ENCODE peak calls at places on chromosomes 16 and 17, in five cellular contexts. C, Q, S, O and P are unnamed samples.

GRCh38 chr17:45009676-45010467 is 41.6 kb downstream of the DCAKD start:
- DNase-seq in C (no peak), Q (no peak), S (no peak), O (no peak), P (no peak)

GRCh38 chr17:29176500-29177351 is 3.5 kb downstream of the MYO18A start:
- DNase-seq in C (no peak), Q (peak; percentile 82), S (peak; percentile 43), O (no peak), P (peak; percentile 53)

GRCh38 chr17:31291820-31292219 is 5.2 kb downstream of the OMG start:
- DNase-seq in C (no peak), Q (no peak), S (peak; percentile 14), O (no peak), P (no peak)

GRCh38 chr16:54244061-54244886 is 42.3 kb downstream of the IRX3 start:
- DNase-seq in C (no peak), Q (peak; percentile 78), S (no peak), O (no peak), P (no peak)

GRCh38 chr16:19948186-19949104 is 63.8 kb upstream of the GPRC5B start:
- DNase-seq in C (no peak), Q (no peak), S (no peak), O (no peak), P (no peak)

GRCh38 chr16:67943619-67944503 is at the start of gene LCAT:
- DNase-seq in C (peak; percentile 64), Q (no peak), S (no peak), O (no peak), P (no peak)

GRCh38 chr16:66399930-66400329 is 27.2 kb upstream of the BEAN1 start:
- DNase-seq in C (no peak), Q (no peak), S (no peak), O (no peak), P (peak; percentile 71)

GRCh38 chr16:60929-61878 is 7.6 kb downstream of the SNRNP25 start:
- DNase-seq in C (no peak), Q (no peak), S (no peak), O (no peak), P (no peak)

GRCh38 chr16:29815032-29815721 is 775 bp upstream of the PAGR1 start:
- DNase-seq in C (no peak), Q (no peak), S (no peak), O (no peak), P (no peak)

GRCh38 chr17:81648707-81649085 is 7.6 kb downstream of the PDE6G start:
- DNase-seq in C (no peak), Q (no peak), S (no peak), O (no peak), P (no peak)

GRCh38 chr17:28258347-28258887 is 60.6 kb upstream of the TMEM97 start:
- DNase-seq in C (no peak), Q (no peak), S (no peak), O (no peak), P (no peak)

GRCh38 chr16:6206080-6206479 is 1108.5 kb upstream of the EEF2KMT start:
- DNase-seq in C (no peak), Q (no peak), S (no peak), O (no peak), P (no peak)

GRCh38 chr17:49707246-49707607 is 537 bp downstream of the SLC35B1 start:
- DNase-seq in C (no peak), Q (no peak), S (no peak), O (no peak), P (no peak)

GRCh38 chr16:872436-873242 is 72.1 kb upstream of the GNG13 start:
- DNase-seq in C (no peak), Q (no peak), S (no peak), O (no peak), P (no peak)

GRCh38 chr17:15510361-15510760 is 42.9 kb upstream of the CDRT4 start:
- DNase-seq in C (no peak), Q (no peak), S (peak; percentile 83), O (no peak), P (no peak)

GRCh38 chr17:36946726-36947091 is 2.0 kb upstream of the AATF start:
- DNase-seq in C (no peak), Q (no peak), S (no peak), O (no peak), P (no peak)

GRCh38 chr17:7712111-7712771 is 5.3 kb upstream of the DNAH2 start:
- DNase-seq in C (no peak), Q (no peak), S (no peak), O (no peak), P (peak; percentile 70)

GRCh38 chr17:40909351-40909750 is 24.3 kb upstream of the KRT20 start:
- DNase-seq in C (peak; percentile 67), Q (peak; percentile 82), S (peak; percentile 98), O (peak; percentile 91), P (peak; percentile 71)

GRCh38 chr17:39920218-39921210 is 2.1 kb upstream of the GSDMB start:
- DNase-seq in C (no peak), Q (no peak), S (no peak), O (no peak), P (peak; percentile 67)

GRCh38 chr16:69084301-69084700 is 21.2 kb upstream of the HAS3 start:
- DNase-seq in C (no peak), Q (no peak), S (peak; percentile 53), O (no peak), P (no peak)

GRCh38 chr16:52548261-52549010 is 1.5 kb upstream of the TOX3 start:
- DNase-seq in C (no peak), Q (no peak), S (no peak), O (no peak), P (peak; percentile 27)

GRCh38 chr17:43714338-43715149 is 44.0 kb downstream of the SOST start:
- DNase-seq in C (no peak), Q (no peak), S (peak; percentile 53), O (no peak), P (no peak)

GRCh38 chr17:373616-374225 is 21.1 kb upstream of the RPH3AL start:
- DNase-seq in C (no peak), Q (no peak), S (no peak), O (no peak), P (no peak)
- TF ChIP-seq CTCF in C (no peak), Q (no peak), S (no peak), O (no peak), P (no peak)

GRCh38 chr16:70644763-70645597 is 1.4 kb upstream of the IL34 start:
- DNase-seq in C (no peak), Q (no peak), S (no peak), O (no peak), P (no peak)

GRCh38 chr16:70634861-70635260 is 11.5 kb upstream of the IL34 start:
- DNase-seq in C (no peak), Q (no peak), S (peak; percentile 63), O (no peak), P (no peak)

GRCh38 chr16:70635356-70636016 is 10.9 kb upstream of the IL34 start:
- DNase-seq in C (peak; percentile 58), Q (no peak), S (peak; percentile 84), O (peak; percentile 19), P (no peak)

GRCh38 chr16:70642633-70643032 is 3.7 kb upstream of the IL34 start:
- DNase-seq in C (no peak), Q (no peak), S (no peak), O (no peak), P (no peak)

GRCh38 chr16:70638814-70639792 is 7.3 kb upstream of the IL34 start:
- DNase-seq in C (no peak), Q (no peak), S (peak; percentile 87), O (no peak), P (no peak)
- TF ChIP-seq CTCF in C (no peak), Q (no peak), S (no peak), O (no peak), P (no peak)

GRCh38 chr16:17431012-17431411 is 39.7 kb downstream of the XYLT1 start:
- DNase-seq in C (no peak), Q (no peak), S (peak; percentile 25), O (no peak), P (no peak)

GRCh38 chr16:17433577-17433960 is 37.2 kb downstream of the XYLT1 start:
- DNase-seq in C (no peak), Q (no peak), S (no peak), O (no peak), P (no peak)

GRCh38 chr16:17434006-17434405 is 36.8 kb downstream of the XYLT1 start:
- DNase-seq in C (no peak), Q (peak; percentile 55), S (no peak), O (no peak), P (no peak)

GRCh38 chr16:17432902-17433576 is 37.7 kb downstream of the XYLT1 start:
- DNase-seq in C (no peak), Q (no peak), S (peak; percentile 45), O (peak; percentile 39), P (no peak)

DNA sequence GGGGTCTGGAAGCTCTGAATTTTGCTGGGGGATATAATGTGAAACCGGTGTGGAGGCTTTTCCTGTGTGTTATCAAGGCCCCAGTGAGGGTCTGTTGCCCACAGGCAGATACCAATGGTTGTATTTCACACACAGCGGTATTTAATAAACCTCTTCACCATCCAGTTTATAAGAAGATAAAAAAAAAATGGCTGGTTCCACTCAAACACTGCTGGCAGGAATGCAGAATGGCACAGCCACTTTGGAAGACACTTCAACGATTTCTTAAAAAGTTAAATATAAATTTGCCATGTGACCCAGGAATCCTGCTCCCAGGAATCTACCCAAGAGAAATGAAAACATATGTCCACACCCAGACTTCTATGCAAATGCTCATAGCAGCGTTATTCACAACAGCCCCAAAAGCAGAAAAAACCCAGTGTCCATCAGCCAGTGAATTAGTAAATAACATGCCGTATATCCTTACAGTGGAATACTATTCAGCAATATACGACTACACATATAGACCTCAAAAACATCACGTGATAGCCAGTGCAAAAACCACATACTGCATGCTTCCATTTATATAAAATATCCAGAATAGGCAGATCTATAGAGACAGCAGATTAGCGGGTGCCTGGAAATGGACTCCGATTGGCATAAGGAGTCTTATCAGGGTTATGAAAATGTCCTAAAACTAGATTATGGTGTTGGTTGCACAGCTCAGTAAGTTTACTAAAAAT is 38.7 kb downstream of the XYLT1 start:
- DNase-seq in C (no peak), Q (no peak), S (no peak), O (no peak), P (no peak)
- TF ChIP-seq CTCF in C (no peak), Q (no peak), S (no peak), O (no peak), P (peak; percentile 33)

DNA sequence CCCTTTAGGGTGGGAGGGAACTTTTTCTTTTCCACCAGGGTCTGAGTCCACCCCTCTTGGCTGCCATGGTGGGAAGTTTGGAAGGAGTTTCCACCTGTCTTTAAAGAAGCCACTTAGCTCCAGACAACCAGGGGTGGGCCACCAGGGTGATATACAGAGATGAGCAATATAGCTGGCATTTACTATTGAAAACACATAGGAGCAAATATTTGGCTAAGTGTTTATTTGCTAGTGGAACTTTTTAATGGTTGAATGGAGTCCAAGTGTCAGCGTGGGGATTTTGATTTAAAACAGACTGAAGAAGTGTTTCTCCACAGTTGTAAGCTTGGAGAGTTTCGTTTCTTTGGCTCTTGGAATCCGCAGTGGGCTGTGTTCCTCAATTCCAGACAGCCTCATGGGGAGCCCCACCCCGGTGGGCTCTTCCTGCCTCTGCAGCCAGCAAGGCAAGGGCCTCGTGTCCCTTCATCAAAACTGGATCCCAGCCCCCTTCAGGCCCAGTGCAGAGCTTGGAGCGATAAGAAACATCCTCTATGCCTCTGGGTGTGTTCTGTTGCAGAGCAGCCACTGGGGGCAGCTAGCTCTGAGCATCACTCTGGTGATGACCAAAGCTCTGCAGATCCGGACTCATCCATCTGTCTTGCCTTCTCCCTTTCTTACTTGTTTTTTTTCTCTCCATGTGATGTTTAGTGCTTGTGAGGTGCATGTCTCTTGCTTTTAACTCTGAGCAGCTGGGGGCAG is 36.1 kb downstream of the NOG start:
- DNase-seq in C (no peak), Q (peak; percentile 45), S (peak; percentile 37), O (peak; percentile 4), P (peak; percentile 48)
- TF ChIP-seq CTCF in C (no peak), Q (peak; percentile 83), S (peak; percentile 46), O (peak; percentile 55), P (peak; percentile 55)